ENCODE peak calls at places on chromosomes 7 and 10, in nine cellular contexts. One of them, this sample, is unnamed. For H3K4me1, the result is how much of the 10 kb centered on the place peaks cover.

GRCh38 chr7:130363156-130363847 is 17.0 kb upstream of the CPA1 start:
- DNase-seq in upper lobe of right lung: no peak
- DNase-seq in lower lobe of right lung: no peak
- DNase-seq in uterus: no peak
- DNase-seq in CD4-positive, CD25-positive, alpha-beta regulatory T cell: no peak
- DNase-seq in PC-3: peak
- DNase-seq in body of pancreas: no peak
- DNase-seq in adrenal gland: peak
- DNase-seq in GM23338: no peak
- DNase-seq in this sample: no peak

GRCh38 chr10:73333202-73333601 is 25.5 kb downstream of the CFAP70 start:
- DNase-seq in upper lobe of right lung: no peak
- DNase-seq in GM23338: no peak
- DNase-seq in uterus: no peak
- DNase-seq in adrenal gland: no peak
- DNase-seq in lower lobe of right lung: no peak
- DNase-seq in body of pancreas: no peak
- DNase-seq in CD4-positive, CD25-positive, alpha-beta regulatory T cell: no peak
- DNase-seq in PC-3: no peak
- DNase-seq in this sample: no peak

GRCh38 chr7:142797799-142798377 is 27.1 kb downstream of the PRSS2 start:
- DNase-seq in upper lobe of right lung: no peak
- DNase-seq in PC-3: no peak
- DNase-seq in lower lobe of right lung: no peak
- DNase-seq in CD4-positive, CD25-positive, alpha-beta regulatory T cell: no peak
- DNase-seq in uterus: no peak
- DNase-seq in adrenal gland: no peak
- DNase-seq in body of pancreas: no peak
- DNase-seq in GM23338: no peak
- DNase-seq in this sample: peak

GRCh38 chr7:154835924-154836529 is 166.9 kb downstream of the PAXIP1 start:
- DNase-seq in upper lobe of right lung: no peak
- DNase-seq in uterus: no peak
- DNase-seq in lower lobe of right lung: no peak
- DNase-seq in PC-3: no peak
- DNase-seq in GM23338: no peak
- DNase-seq in body of pancreas: no peak
- DNase-seq in CD4-positive, CD25-positive, alpha-beta regulatory T cell: no peak
- DNase-seq in adrenal gland: no peak
- DNase-seq in this sample: no peak

GRCh38 chr7:140674899-140675701 is 2.4 kb downstream of the ADCK2 start:
- DNase-seq in CD4-positive, CD25-positive, alpha-beta regulatory T cell: no peak
- DNase-seq in upper lobe of right lung: peak
- DNase-seq in uterus: no peak
- DNase-seq in PC-3: peak
- DNase-seq in GM23338: peak
- DNase-seq in body of pancreas: peak
- DNase-seq in lower lobe of right lung: no peak
- DNase-seq in adrenal gland: peak
- DNase-seq in this sample: no peak

GRCh38 chr7:53744361-53744760 is 708.9 kb downstream of the POM121L12 start:
- DNase-seq in GM23338: peak
- DNase-seq in lower lobe of right lung: no peak
- DNase-seq in CD4-positive, CD25-positive, alpha-beta regulatory T cell: no peak
- DNase-seq in upper lobe of right lung: no peak
- DNase-seq in body of pancreas: no peak
- DNase-seq in adrenal gland: no peak
- DNase-seq in uterus: no peak
- DNase-seq in PC-3: no peak
- DNase-seq in this sample: no peak

GRCh38 chr7:106450716-106451115 is 165.9 kb upstream of the NAMPT start:
- DNase-seq in uterus: no peak
- DNase-seq in lower lobe of right lung: no peak
- DNase-seq in CD4-positive, CD25-positive, alpha-beta regulatory T cell: no peak
- DNase-seq in body of pancreas: no peak
- DNase-seq in PC-3: no peak
- DNase-seq in GM23338: no peak
- DNase-seq in adrenal gland: no peak
- DNase-seq in upper lobe of right lung: no peak
- DNase-seq in this sample: no peak

GRCh38 chr7:27921081-27921836 is 181.3 kb downstream of the TAX1BP1 start:
- DNase-seq in upper lobe of right lung: no peak
- DNase-seq in CD4-positive, CD25-positive, alpha-beta regulatory T cell: no peak
- DNase-seq in body of pancreas: peak
- DNase-seq in GM23338: peak
- DNase-seq in uterus: no peak
- DNase-seq in PC-3: peak
- DNase-seq in lower lobe of right lung: no peak
- DNase-seq in adrenal gland: peak
- DNase-seq in this sample: no peak

GRCh38 chr7:17878621-17879020 is 61.7 kb downstream of the SNX13 start:
- DNase-seq in PC-3: no peak
- DNase-seq in adrenal gland: no peak
- DNase-seq in GM23338: peak
- DNase-seq in upper lobe of right lung: no peak
- DNase-seq in lower lobe of right lung: no peak
- DNase-seq in uterus: no peak
- DNase-seq in body of pancreas: no peak
- DNase-seq in CD4-positive, CD25-positive, alpha-beta regulatory T cell: no peak
- DNase-seq in this sample: no peak

GRCh38 chr10:85791846-85792532 is 574.6 kb downstream of the GRID1 start:
- DNase-seq in uterus: no peak
- DNase-seq in GM23338: peak
- DNase-seq in upper lobe of right lung: no peak
- DNase-seq in adrenal gland: no peak
- DNase-seq in lower lobe of right lung: no peak
- DNase-seq in body of pancreas: no peak
- DNase-seq in CD4-positive, CD25-positive, alpha-beta regulatory T cell: no peak
- DNase-seq in PC-3: peak
- DNase-seq in this sample: no peak

GRCh38 chr10:130380056-130380455 is 243.9 kb downstream of the GLRX3 start:
- DNase-seq in CD4-positive, CD25-positive, alpha-beta regulatory T cell: no peak
- DNase-seq in PC-3: no peak
- DNase-seq in uterus: no peak
- DNase-seq in GM23338: no peak
- DNase-seq in adrenal gland: no peak
- DNase-seq in upper lobe of right lung: no peak
- DNase-seq in body of pancreas: no peak
- DNase-seq in lower lobe of right lung: no peak
- DNase-seq in this sample: no peak

GRCh38 chr10:73159038-73159648 is 8.7 kb downstream of the ECD start:
- DNase-seq in PC-3: peak
- DNase-seq in GM23338: peak
- DNase-seq in lower lobe of right lung: no peak
- DNase-seq in CD4-positive, CD25-positive, alpha-beta regulatory T cell: peak
- DNase-seq in uterus: peak
- DNase-seq in body of pancreas: peak
- DNase-seq in adrenal gland: peak
- DNase-seq in upper lobe of right lung: no peak
- DNase-seq in this sample: peak

GRCh38 chr10:18616337-18616736 is 35.0 kb downstream of the NSUN6 start:
- DNase-seq in lower lobe of right lung: no peak
- DNase-seq in CD4-positive, CD25-positive, alpha-beta regulatory T cell: no peak
- DNase-seq in adrenal gland: no peak
- DNase-seq in PC-3: peak
- DNase-seq in GM23338: no peak
- DNase-seq in uterus: no peak
- DNase-seq in body of pancreas: no peak
- DNase-seq in upper lobe of right lung: no peak
- DNase-seq in this sample: no peak
- H3K4me1 ChIP-seq in lower lobe of right lung: under half
- H3K4me1 ChIP-seq in CD4-positive, CD25-positive, alpha-beta regulatory T cell: under half
- H3K4me1 ChIP-seq in adrenal gland: under half
- H3K4me1 ChIP-seq in PC-3: under half
- H3K4me1 ChIP-seq in GM23338: under half
- H3K4me1 ChIP-seq in uterus: under half
- H3K4me1 ChIP-seq in body of pancreas: under half
- H3K4me1 ChIP-seq in upper lobe of right lung: under half
- H3K4me1 ChIP-seq in this sample: under half

GRCh38 chr10:102800601-102801335 is 36.4 kb downstream of the CYP17A1 start:
- DNase-seq in PC-3: no peak
- DNase-seq in CD4-positive, CD25-positive, alpha-beta regulatory T cell: no peak
- DNase-seq in upper lobe of right lung: no peak
- DNase-seq in GM23338: no peak
- DNase-seq in uterus: no peak
- DNase-seq in body of pancreas: no peak
- DNase-seq in adrenal gland: no peak
- DNase-seq in lower lobe of right lung: no peak
- DNase-seq in this sample: no peak

GRCh38 chr10:102796407-102797176 is 40.6 kb downstream of the CYP17A1 start:
- DNase-seq in body of pancreas: peak
- DNase-seq in uterus: peak
- DNase-seq in lower lobe of right lung: peak
- DNase-seq in upper lobe of right lung: peak
- DNase-seq in PC-3: no peak
- DNase-seq in GM23338: no peak
- DNase-seq in adrenal gland: peak
- DNase-seq in CD4-positive, CD25-positive, alpha-beta regulatory T cell: no peak
- DNase-seq in this sample: peak

GRCh38 chr10:102791754-102792153 is 45.5 kb downstream of the CYP17A1 start:
- DNase-seq in body of pancreas: no peak
- DNase-seq in adrenal gland: no peak
- DNase-seq in upper lobe of right lung: no peak
- DNase-seq in lower lobe of right lung: no peak
- DNase-seq in GM23338: no peak
- DNase-seq in PC-3: no peak
- DNase-seq in CD4-positive, CD25-positive, alpha-beta regulatory T cell: no peak
- DNase-seq in uterus: no peak
- DNase-seq in this sample: no peak

GRCh38 chr10:102799691-102800435 is 37.4 kb downstream of the CYP17A1 start:
- DNase-seq in PC-3: no peak
- DNase-seq in upper lobe of right lung: no peak
- DNase-seq in uterus: no peak
- DNase-seq in GM23338: no peak
- DNase-seq in CD4-positive, CD25-positive, alpha-beta regulatory T cell: no peak
- DNase-seq in adrenal gland: no peak
- DNase-seq in lower lobe of right lung: no peak
- DNase-seq in body of pancreas: no peak
- DNase-seq in this sample: no peak

GRCh38 chr10:102795453-102796406 is 41.5 kb downstream of the CYP17A1 start:
- DNase-seq in PC-3: no peak
- DNase-seq in CD4-positive, CD25-positive, alpha-beta regulatory T cell: no peak
- DNase-seq in upper lobe of right lung: no peak
- DNase-seq in uterus: no peak
- DNase-seq in lower lobe of right lung: no peak
- DNase-seq in adrenal gland: no peak
- DNase-seq in GM23338: no peak
- DNase-seq in body of pancreas: no peak
- DNase-seq in this sample: no peak
- H3K4me1 ChIP-seq in PC-3: under half
- H3K4me1 ChIP-seq in CD4-positive, CD25-positive, alpha-beta regulatory T cell: under half
- H3K4me1 ChIP-seq in upper lobe of right lung: half or more
- H3K4me1 ChIP-seq in uterus: under half
- H3K4me1 ChIP-seq in lower lobe of right lung: half or more
- H3K4me1 ChIP-seq in adrenal gland: under half
- H3K4me1 ChIP-seq in GM23338: under half
- H3K4me1 ChIP-seq in body of pancreas: under half
- H3K4me1 ChIP-seq in this sample: under half

DNA sequence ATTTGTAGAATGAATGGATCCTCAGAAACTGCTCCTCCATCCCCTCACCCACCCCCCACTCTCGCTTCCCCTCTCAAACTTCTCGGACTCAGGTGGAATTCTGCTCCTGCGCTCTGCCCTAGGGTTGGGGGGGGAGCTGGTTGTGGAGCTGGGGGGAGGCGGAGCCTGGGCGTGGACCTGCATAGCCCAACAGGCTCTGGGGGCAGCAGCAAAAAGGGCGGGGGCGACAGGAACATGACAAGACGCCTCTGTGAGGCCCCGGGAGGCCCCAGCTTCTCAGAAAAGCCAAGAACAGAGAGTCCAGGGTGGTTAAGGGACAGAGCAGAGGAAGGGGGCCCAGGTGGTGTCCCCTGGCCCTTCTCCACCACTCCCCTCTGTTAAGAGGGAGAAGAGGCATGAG is 3.5 kb downstream of the TSC22D4 start:
- DNase-seq in PC-3: no peak
- DNase-seq in CD4-positive, CD25-positive, alpha-beta regulatory T cell: no peak
- DNase-seq in upper lobe of right lung: no peak
- DNase-seq in body of pancreas: no peak
- DNase-seq in uterus: peak
- DNase-seq in GM23338: no peak
- DNase-seq in adrenal gland: no peak
- DNase-seq in lower lobe of right lung: no peak
- DNase-seq in this sample: no peak
- H3K4me1 ChIP-seq in PC-3: under half
- H3K4me1 ChIP-seq in CD4-positive, CD25-positive, alpha-beta regulatory T cell: half or more
- H3K4me1 ChIP-seq in upper lobe of right lung: under half
- H3K4me1 ChIP-seq in body of pancreas: under half
- H3K4me1 ChIP-seq in uterus: under half
- H3K4me1 ChIP-seq in GM23338: under half
- H3K4me1 ChIP-seq in adrenal gland: under half
- H3K4me1 ChIP-seq in lower lobe of right lung: half or more
- H3K4me1 ChIP-seq in this sample: half or more

GRCh38 chr10:30436200-30436599 is 2.2 kb downstream of the MAP3K8 start:
- DNase-seq in CD4-positive, CD25-positive, alpha-beta regulatory T cell: no peak
- DNase-seq in adrenal gland: no peak
- DNase-seq in PC-3: peak
- DNase-seq in uterus: peak
- DNase-seq in body of pancreas: peak
- DNase-seq in GM23338: peak
- DNase-seq in upper lobe of right lung: no peak
- DNase-seq in lower lobe of right lung: no peak
- DNase-seq in this sample: no peak
- H3K4me1 ChIP-seq in CD4-positive, CD25-positive, alpha-beta regulatory T cell: under half
- H3K4me1 ChIP-seq in adrenal gland: under half
- H3K4me1 ChIP-seq in PC-3: under half
- H3K4me1 ChIP-seq in uterus: under half
- H3K4me1 ChIP-seq in body of pancreas: under half
- H3K4me1 ChIP-seq in GM23338: under half
- H3K4me1 ChIP-seq in upper lobe of right lung: half or more
- H3K4me1 ChIP-seq in lower lobe of right lung: half or more
- H3K4me1 ChIP-seq in this sample: under half

GRCh38 chr10:116190883-116191282 is 82.1 kb downstream of the GFRA1 start:
- DNase-seq in lower lobe of right lung: no peak
- DNase-seq in GM23338: no peak
- DNase-seq in upper lobe of right lung: no peak
- DNase-seq in CD4-positive, CD25-positive, alpha-beta regulatory T cell: no peak
- DNase-seq in PC-3: no peak
- DNase-seq in uterus: no peak
- DNase-seq in body of pancreas: no peak
- DNase-seq in adrenal gland: no peak
- DNase-seq in this sample: no peak
- H3K4me1 ChIP-seq in lower lobe of right lung: under half
- H3K4me1 ChIP-seq in GM23338: under half
- H3K4me1 ChIP-seq in upper lobe of right lung: under half
- H3K4me1 ChIP-seq in CD4-positive, CD25-positive, alpha-beta regulatory T cell: under half
- H3K4me1 ChIP-seq in PC-3: under half
- H3K4me1 ChIP-seq in uterus: under half
- H3K4me1 ChIP-seq in body of pancreas: under half
- H3K4me1 ChIP-seq in adrenal gland: under half
- H3K4me1 ChIP-seq in this sample: under half

GRCh38 chr7:30844916-30845315 is 66.7 kb upstream of the AQP1 start:
- DNase-seq in uterus: no peak
- DNase-seq in CD4-positive, CD25-positive, alpha-beta regulatory T cell: no peak
- DNase-seq in body of pancreas: no peak
- DNase-seq in upper lobe of right lung: no peak
- DNase-seq in PC-3: no peak
- DNase-seq in lower lobe of right lung: no peak
- DNase-seq in adrenal gland: no peak
- DNase-seq in GM23338: no peak
- DNase-seq in this sample: no peak
- H3K4me1 ChIP-seq in uterus: under half
- H3K4me1 ChIP-seq in CD4-positive, CD25-positive, alpha-beta regulatory T cell: under half
- H3K4me1 ChIP-seq in body of pancreas: under half
- H3K4me1 ChIP-seq in upper lobe of right lung: half or more
- H3K4me1 ChIP-seq in PC-3: under half
- H3K4me1 ChIP-seq in lower lobe of right lung: half or more
- H3K4me1 ChIP-seq in adrenal gland: under half
- H3K4me1 ChIP-seq in GM23338: under half
- H3K4me1 ChIP-seq in this sample: under half

GRCh38 chr10:69464801-69465401 is 13.6 kb downstream of the TSPAN15 start:
- DNase-seq in GM23338: no peak
- DNase-seq in body of pancreas: no peak
- DNase-seq in PC-3: no peak
- DNase-seq in CD4-positive, CD25-positive, alpha-beta regulatory T cell: no peak
- DNase-seq in lower lobe of right lung: peak
- DNase-seq in uterus: no peak
- DNase-seq in upper lobe of right lung: no peak
- DNase-seq in adrenal gland: no peak
- DNase-seq in this sample: no peak
- H3K4me1 ChIP-seq in GM23338: under half
- H3K4me1 ChIP-seq in body of pancreas: under half
- H3K4me1 ChIP-seq in PC-3: under half
- H3K4me1 ChIP-seq in CD4-positive, CD25-positive, alpha-beta regulatory T cell: under half
- H3K4me1 ChIP-seq in lower lobe of right lung: half or more
- H3K4me1 ChIP-seq in uterus: under half
- H3K4me1 ChIP-seq in upper lobe of right lung: half or more
- H3K4me1 ChIP-seq in adrenal gland: under half
- H3K4me1 ChIP-seq in this sample: under half